ENCODE peak calls at places on chromosome 2, in five cellular contexts. One of them, this sample, is unnamed.

GRCh38 chr2:95275601-95276243 is 1.5 kb downstream of the PROM2 start:
- DNase-seq in amniotic stem cell: no peak
- DNase-seq in HT1080: no peak
- DNase-seq in T1000: no peak
- DNase-seq in NCI-H446 treated with DMSO at 0.1 percent for 48 hours: no peak
- DNase-seq in this sample: no peak

GRCh38 chr2:232994446-232994845 is 18.6 kb downstream of the NGEF start:
- DNase-seq in amniotic stem cell: no peak
- DNase-seq in NCI-H446 treated with DMSO at 0.1 percent for 48 hours: no peak
- DNase-seq in T1000: no peak
- DNase-seq in HT1080: no peak
- DNase-seq in this sample: no peak

GRCh38 chr2:209314641-209315040 is 109.2 kb upstream of the MAP2 start:
- DNase-seq in NCI-H446 treated with DMSO at 0.1 percent for 48 hours: no peak
- DNase-seq in HT1080: peak; percentile 18
- DNase-seq in amniotic stem cell: no peak
- DNase-seq in T1000: no peak
- DNase-seq in this sample: no peak

GRCh38 chr2:216308532-216308931 is 63.8 kb downstream of the MARCHF4 start:
- DNase-seq in T1000: no peak
- DNase-seq in HT1080: no peak
- DNase-seq in NCI-H446 treated with DMSO at 0.1 percent for 48 hours: peak; percentile 44
- DNase-seq in amniotic stem cell: no peak
- DNase-seq in this sample: no peak

GRCh38 chr2:111057721-111058120 is 63.0 kb upstream of the BCL2L11 start:
- DNase-seq in HT1080: no peak
- DNase-seq in T1000: no peak
- DNase-seq in NCI-H446 treated with DMSO at 0.1 percent for 48 hours: no peak
- DNase-seq in amniotic stem cell: no peak
- DNase-seq in this sample: no peak

GRCh38 chr2:100321181-100321880 is 970 bp downstream of the LONRF2 start:
- DNase-seq in T1000: no peak
- DNase-seq in NCI-H446 treated with DMSO at 0.1 percent for 48 hours: no peak
- DNase-seq in amniotic stem cell: no peak
- DNase-seq in HT1080: no peak
- DNase-seq in this sample: no peak

GRCh38 chr2:112940859-112941258 is 29.9 kb downstream of the IL37 start:
- DNase-seq in T1000: no peak
- DNase-seq in amniotic stem cell: no peak
- DNase-seq in HT1080: no peak
- DNase-seq in NCI-H446 treated with DMSO at 0.1 percent for 48 hours: no peak
- DNase-seq in this sample: no peak

GRCh38 chr2:496729-497128 is 180.5 kb downstream of the TMEM18 start:
- DNase-seq in T1000: no peak
- DNase-seq in HT1080: no peak
- DNase-seq in amniotic stem cell: no peak
- DNase-seq in NCI-H446 treated with DMSO at 0.1 percent for 48 hours: no peak
- DNase-seq in this sample: no peak

GRCh38 chr2:233120459-233120858 is 60.3 kb downstream of the INPP5D start:
- DNase-seq in HT1080: no peak
- DNase-seq in amniotic stem cell: no peak
- DNase-seq in NCI-H446 treated with DMSO at 0.1 percent for 48 hours: no peak
- DNase-seq in T1000: no peak
- DNase-seq in this sample: no peak

GRCh38 chr2:216713691-216714411 is 18.5 kb upstream of the IGFBP5 start:
- DNase-seq in T1000: no peak
- DNase-seq in HT1080: peak; percentile 91
- DNase-seq in amniotic stem cell: peak; percentile 80
- DNase-seq in NCI-H446 treated with DMSO at 0.1 percent for 48 hours: peak; percentile 98
- DNase-seq in this sample: no peak

GRCh38 chr2:216632952-216633615 is at the start of gene IGFBP2:
- DNase-seq in amniotic stem cell: peak; percentile 39
- DNase-seq in NCI-H446 treated with DMSO at 0.1 percent for 48 hours: no peak
- DNase-seq in T1000: no peak
- DNase-seq in HT1080: no peak
- DNase-seq in this sample: no peak

GRCh38 chr2:119387381-119388129 is 20.8 kb downstream of the DBI start:
- DNase-seq in amniotic stem cell: no peak
- DNase-seq in HT1080: no peak
- DNase-seq in T1000: no peak
- DNase-seq in NCI-H446 treated with DMSO at 0.1 percent for 48 hours: peak; percentile 91
- DNase-seq in this sample: no peak

GRCh38 chr2:226802573-226802972 is 3.0 kb upstream of the IRS1 start:
- DNase-seq in NCI-H446 treated with DMSO at 0.1 percent for 48 hours: peak; percentile 51
- DNase-seq in T1000: no peak
- DNase-seq in HT1080: peak; percentile 46
- DNase-seq in amniotic stem cell: peak; percentile 70
- DNase-seq in this sample: peak; percentile 62

GRCh38 chr2:222319576-222320440 is 21.0 kb upstream of the PAX3 start:
- DNase-seq in amniotic stem cell: no peak
- DNase-seq in T1000: peak; percentile 9
- DNase-seq in NCI-H446 treated with DMSO at 0.1 percent for 48 hours: no peak
- DNase-seq in HT1080: no peak
- DNase-seq in this sample: no peak

GRCh38 chr2:40346535-40347354 is 105.1 kb downstream of the SLC8A1 start:
- DNase-seq in HT1080: no peak
- DNase-seq in amniotic stem cell: no peak
- DNase-seq in NCI-H446 treated with DMSO at 0.1 percent for 48 hours: no peak
- DNase-seq in T1000: no peak
- DNase-seq in this sample: no peak

GRCh38 chr2:145875011-145875410 is 1355.1 kb upstream of the ZEB2 start:
- DNase-seq in amniotic stem cell: no peak
- DNase-seq in HT1080: no peak
- DNase-seq in T1000: no peak
- DNase-seq in NCI-H446 treated with DMSO at 0.1 percent for 48 hours: no peak
- DNase-seq in this sample: no peak

GRCh38 chr2:12005886-12006681 is 259.7 kb downstream of the LPIN1 start:
- DNase-seq in T1000: no peak
- DNase-seq in amniotic stem cell: no peak
- DNase-seq in NCI-H446 treated with DMSO at 0.1 percent for 48 hours: peak; percentile 2
- DNase-seq in HT1080: no peak
- DNase-seq in this sample: peak; percentile 56

GRCh38 chr2:33216508-33217182 is 259.8 kb upstream of the RASGRP3 start:
- DNase-seq in HT1080: no peak
- DNase-seq in NCI-H446 treated with DMSO at 0.1 percent for 48 hours: no peak
- DNase-seq in amniotic stem cell: peak; percentile 35
- DNase-seq in T1000: no peak
- DNase-seq in this sample: no peak

GRCh38 chr2:105744091-105744908 is 412 bp upstream of the NCK2 start:
- DNase-seq in HT1080: peak; percentile 15
- DNase-seq in NCI-H446 treated with DMSO at 0.1 percent for 48 hours: no peak
- DNase-seq in T1000: no peak
- DNase-seq in amniotic stem cell: peak; percentile 23
- DNase-seq in this sample: peak; percentile 61

GRCh38 chr2:228048838-228049490 is 132.5 kb downstream of the SPHKAP start:
- DNase-seq in T1000: no peak
- DNase-seq in NCI-H446 treated with DMSO at 0.1 percent for 48 hours: peak; percentile 31
- DNase-seq in HT1080: peak; percentile 66
- DNase-seq in amniotic stem cell: peak; percentile 36
- DNase-seq in this sample: peak; percentile 10

GRCh38 chr2:72004201-72004915 is 143.3 kb downstream of the CYP26B1 start:
- DNase-seq in amniotic stem cell: no peak
- DNase-seq in HT1080: no peak
- DNase-seq in T1000: no peak
- DNase-seq in NCI-H446 treated with DMSO at 0.1 percent for 48 hours: no peak
- DNase-seq in this sample: no peak

GRCh38 chr2:47501374-47502200 is 98.6 kb downstream of the MSH2 start:
- DNase-seq in amniotic stem cell: no peak
- DNase-seq in T1000: no peak
- DNase-seq in NCI-H446 treated with DMSO at 0.1 percent for 48 hours: no peak
- DNase-seq in HT1080: peak; percentile 83
- DNase-seq in this sample: peak; percentile 9

GRCh38 chr2:117763806-117764205 is 50.7 kb upstream of the DDX18 start:
- DNase-seq in T1000: no peak
- DNase-seq in NCI-H446 treated with DMSO at 0.1 percent for 48 hours: peak; percentile 31
- DNase-seq in HT1080: no peak
- DNase-seq in amniotic stem cell: no peak
- DNase-seq in this sample: no peak

GRCh38 chr2:217988840-217989204 is 14.0 kb downstream of the TNS1 start:
- DNase-seq in HT1080: no peak
- DNase-seq in amniotic stem cell: no peak
- DNase-seq in NCI-H446 treated with DMSO at 0.1 percent for 48 hours: no peak
- DNase-seq in T1000: no peak
- DNase-seq in this sample: no peak

GRCh38 chr2:225004531-225004930 is 37.7 kb downstream of the DOCK10 start:
- DNase-seq in HT1080: peak; percentile 40
- DNase-seq in amniotic stem cell: no peak
- DNase-seq in NCI-H446 treated with DMSO at 0.1 percent for 48 hours: no peak
- DNase-seq in T1000: no peak
- DNase-seq in this sample: no peak

GRCh38 chr2:219713110-219713509 is 85.7 kb downstream of the SLC4A3 start:
- DNase-seq in NCI-H446 treated with DMSO at 0.1 percent for 48 hours: peak; percentile 11
- DNase-seq in HT1080: peak; percentile 77
- DNase-seq in T1000: no peak
- DNase-seq in amniotic stem cell: no peak
- DNase-seq in this sample: no peak

GRCh38 chr2:55224761-55225261 is 7.3 kb downstream of the CLHC1 start:
- DNase-seq in NCI-H446 treated with DMSO at 0.1 percent for 48 hours: no peak
- DNase-seq in amniotic stem cell: no peak
- DNase-seq in HT1080: no peak
- DNase-seq in T1000: no peak
- DNase-seq in this sample: no peak

GRCh38 chr2:220782609-220783113 is 789.4 kb downstream of the EPHA4 start:
- DNase-seq in T1000: no peak
- DNase-seq in NCI-H446 treated with DMSO at 0.1 percent for 48 hours: no peak
- DNase-seq in amniotic stem cell: no peak
- DNase-seq in HT1080: no peak
- DNase-seq in this sample: no peak

GRCh38 chr2:57759822-57760300 is 286.7 kb upstream of the VRK2 start:
- DNase-seq in NCI-H446 treated with DMSO at 0.1 percent for 48 hours: peak; percentile 90
- DNase-seq in T1000: peak; percentile 72
- DNase-seq in HT1080: peak; percentile 80
- DNase-seq in amniotic stem cell: peak; percentile 53
- DNase-seq in this sample: peak; percentile 77

GRCh38 chr2:168047291-168047690 is 200.1 kb downstream of the STK39 start:
- DNase-seq in amniotic stem cell: no peak
- DNase-seq in HT1080: no peak
- DNase-seq in T1000: no peak
- DNase-seq in NCI-H446 treated with DMSO at 0.1 percent for 48 hours: no peak
- DNase-seq in this sample: no peak

GRCh38 chr2:20578895-20579825 is 71.7 kb downstream of the HS1BP3 start:
- DNase-seq in T1000: peak; percentile 88
- DNase-seq in NCI-H446 treated with DMSO at 0.1 percent for 48 hours: peak; percentile 88
- DNase-seq in amniotic stem cell: peak; percentile 95
- DNase-seq in HT1080: peak; percentile 98
- DNase-seq in this sample: peak; percentile 98

GRCh38 chr2:26740890-26741302 is 23.2 kb upstream of the SLC35F6 start:
- DNase-seq in NCI-H446 treated with DMSO at 0.1 percent for 48 hours: no peak
- DNase-seq in T1000: no peak
- DNase-seq in amniotic stem cell: no peak
- DNase-seq in HT1080: no peak
- DNase-seq in this sample: no peak

GRCh38 chr2:9288233-9288632 is 81.6 kb downstream of the ASAP2 start:
- DNase-seq in HT1080: peak; percentile 94
- DNase-seq in amniotic stem cell: peak; percentile 43
- DNase-seq in T1000: peak; percentile 72
- DNase-seq in NCI-H446 treated with DMSO at 0.1 percent for 48 hours: no peak
- DNase-seq in this sample: peak; percentile 86

GRCh38 chr2:224586127-224586702 is 1.1 kb upstream of the CUL3 start:
- DNase-seq in NCI-H446 treated with DMSO at 0.1 percent for 48 hours: no peak
- DNase-seq in amniotic stem cell: no peak
- DNase-seq in HT1080: no peak
- DNase-seq in T1000: no peak
- DNase-seq in this sample: no peak

GRCh38 chr2:179311071-179311470 is 46.4 kb upstream of the SESTD1 start:
- DNase-seq in NCI-H446 treated with DMSO at 0.1 percent for 48 hours: no peak
- DNase-seq in HT1080: no peak
- DNase-seq in amniotic stem cell: no peak
- DNase-seq in T1000: no peak
- DNase-seq in this sample: no peak

GRCh38 chr2:172098650-172099471 is 3.8 kb downstream of the DLX2 start:
- DNase-seq in NCI-H446 treated with DMSO at 0.1 percent for 48 hours: no peak
- DNase-seq in T1000: peak; percentile 83
- DNase-seq in HT1080: peak; percentile 87
- DNase-seq in amniotic stem cell: peak; percentile 77
- DNase-seq in this sample: peak; percentile 94

GRCh38 chr2:162750033-162750432 is 88.5 kb downstream of the KCNH7 start:
- DNase-seq in T1000: no peak
- DNase-seq in HT1080: no peak
- DNase-seq in amniotic stem cell: no peak
- DNase-seq in NCI-H446 treated with DMSO at 0.1 percent for 48 hours: no peak
- DNase-seq in this sample: no peak

GRCh38 chr2:32258242-32258641 is 6.4 kb downstream of the NLRC4 start:
- DNase-seq in HT1080: no peak
- DNase-seq in NCI-H446 treated with DMSO at 0.1 percent for 48 hours: no peak
- DNase-seq in amniotic stem cell: no peak
- DNase-seq in T1000: no peak
- DNase-seq in this sample: no peak

This sample was measured in SJSA1.